ENCODE peak calls at places on chromosomes 11 and 22, in nine cellular contexts. G is AG04449; I is stomach; N is PC-3; T is uterus; C is CD4-positive, alpha-beta T cell; R is heart left ventricle; M is HFFc6; S is lower leg skin. Q is an unnamed sample.

GRCh38 chr11:34757026-34757451 is 136.1 kb downstream of the EHF start:
- DNase-seq in C (no peak), I (no peak), R (no peak), S (no peak), N (peak; percentile 98), G (no peak), M (no peak), T (no peak), Q (no peak)

GRCh38 chr22:39915295-39915726 is 14.4 kb downstream of the GRAP2 start:
- DNase-seq in C (no peak), S (no peak), G (no peak), N (no peak), T (no peak), M (no peak), R (no peak), I (no peak), Q (no peak)

GRCh38 chr11:20113147-20113435 is 47.2 kb downstream of the DBX1 start:
- DNase-seq in C (no peak), N (no peak), I (no peak), G (no peak), T (no peak), M (no peak), S (no peak), R (no peak), Q (no peak)

GRCh38 chr11:2760196-2760871 is 60.5 kb upstream of the KCNQ1OT1 start:
- DNase-seq in M (no peak), T (no peak), S (peak; percentile 76), G (no peak), N (no peak), C (no peak), I (peak; percentile 23), R (no peak), Q (no peak)

GRCh38 chr22:35628732-35629131 is 11.6 kb upstream of the MB start:
- DNase-seq in S (no peak), G (no peak), C (no peak), I (no peak), T (no peak), N (no peak), R (no peak), M (no peak), Q (peak; percentile 12)

GRCh38 chr11:15507592-15507991 is 392.9 kb downstream of the INSC start:
- DNase-seq in N (no peak), C (no peak), T (no peak), G (no peak), M (no peak), R (no peak), S (no peak), I (peak; percentile 49), Q (no peak)

GRCh38 chr11:35617687-35618496 is at the start of gene FJX1:
- DNase-seq in G (no peak), R (peak; percentile 69), S (peak; percentile 86), C (no peak), T (peak; percentile 69), N (peak; percentile 86), I (no peak), M (peak; percentile 93), Q (no peak)

GRCh38 chr11:86548278-86548917 is 124.0 kb downstream of the ME3 start:
- DNase-seq in G (no peak), C (no peak), M (peak; percentile 28), T (no peak), R (no peak), I (no peak), N (no peak), S (no peak), Q (no peak)

GRCh38 chr11:70432065-70432464 is 33.7 kb downstream of the CTTN start:
- DNase-seq in T (no peak), N (no peak), R (no peak), G (no peak), S (no peak), M (no peak), I (no peak), C (no peak), Q (no peak)

GRCh38 chr11:114942207-114942606 is 263.9 kb downstream of the NXPE2 start:
- DNase-seq in M (no peak), S (no peak), G (no peak), C (no peak), R (no peak), I (no peak), T (no peak), N (no peak), Q (no peak)

GRCh38 chr11:126162286-126163030 is 49.0 kb downstream of the RPUSD4 start:
- DNase-seq in R (no peak), T (no peak), G (no peak), I (no peak), M (no peak), N (no peak), C (no peak), S (no peak), Q (no peak)

GRCh38 chr22:49810363-49811013 is 17.2 kb downstream of the BRD1 start:
- DNase-seq in C (no peak), M (no peak), N (no peak), T (no peak), R (no peak), S (no peak), I (no peak), G (no peak), Q (no peak)

GRCh38 chr22:42881982-42882656 is 25.0 kb upstream of the ARFGAP3 start:
- DNase-seq in S (no peak), I (peak; percentile 69), M (no peak), R (no peak), C (no peak), G (no peak), T (no peak), N (no peak), Q (no peak)

GRCh38 chr11:32259641-32260081 is 168.8 kb downstream of the RCN1 start:
- DNase-seq in S (no peak), N (peak; percentile 32), G (no peak), R (no peak), T (no peak), I (no peak), M (no peak), C (no peak), Q (no peak)

GRCh38 chr11:124889692-124890091 is 8.0 kb downstream of the ROBO4 start:
- DNase-seq in M (no peak), C (no peak), N (no peak), I (no peak), S (peak; percentile 57), G (no peak), R (no peak), T (no peak), Q (no peak)

GRCh38 chr11:29518389-29519174 is 498.2 kb downstream of the KCNA4 start:
- DNase-seq in R (no peak), S (no peak), C (no peak), M (no peak), G (no peak), T (no peak), I (no peak), N (no peak), Q (no peak)
- TF ChIP-seq CTCF in R (no peak), S (no peak), C (no peak), M (no peak), G (no peak), T (no peak), I (no peak), N (no peak), Q (peak; percentile 16)

GRCh38 chr11:69394234-69394891 is 87.1 kb upstream of the LINC01488 start:
- DNase-seq in N (no peak), C (no peak), M (no peak), S (no peak), R (peak; percentile 41), T (no peak), I (no peak), G (no peak), Q (peak; percentile 41)

GRCh38 chr11:69396051-69396947 is 85.2 kb upstream of the LINC01488 start:
- DNase-seq in G (no peak), R (no peak), S (no peak), N (no peak), C (no peak), M (no peak), T (no peak), I (no peak), Q (no peak)

GRCh38 chr11:69393178-69393832 is 88.2 kb upstream of the LINC01488 start:
- DNase-seq in M (no peak), T (no peak), G (no peak), N (no peak), S (no peak), I (no peak), R (no peak), C (no peak), Q (peak; percentile 38)

GRCh38 chr11:69393865-69394233 is 87.6 kb upstream of the LINC01488 start:
- DNase-seq in C (no peak), I (no peak), G (no peak), S (no peak), T (no peak), N (no peak), M (no peak), R (no peak), Q (peak; percentile 25)

GRCh38 chr11:69394902-69395690 is 86.4 kb upstream of the LINC01488 start:
- DNase-seq in S (no peak), N (no peak), R (no peak), I (no peak), T (no peak), G (no peak), M (no peak), C (no peak), Q (peak; percentile 14)
- TF ChIP-seq CTCF in S (no peak), N (no peak), R (no peak), I (no peak), T (no peak), G (no peak), M (no peak), C (no peak), Q (no peak)

DNA sequence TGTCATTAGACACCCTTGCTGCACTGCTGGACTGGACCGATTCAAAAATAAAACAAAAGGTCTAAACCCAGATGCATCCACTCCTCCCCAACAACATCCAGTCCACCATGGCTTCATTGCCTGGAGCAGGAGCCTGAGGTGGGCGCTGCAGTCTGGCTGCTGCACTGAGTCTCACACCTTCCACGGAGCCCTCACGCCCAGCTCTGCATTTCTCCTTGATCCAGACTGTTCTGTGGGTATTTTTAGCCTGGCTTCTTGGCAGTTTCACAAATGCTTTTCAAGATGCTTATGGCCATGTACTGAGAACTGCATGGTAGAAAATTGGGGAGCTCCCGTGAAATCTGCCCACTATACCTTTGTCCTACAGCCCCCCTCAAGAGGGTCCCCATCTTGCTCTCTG is 53.3 kb upstream of the JAM3 start:
- DNase-seq in N (no peak), T (no peak), R (peak; percentile 40), C (no peak), G (no peak), I (no peak), M (no peak), S (no peak), Q (no peak)
- TF ChIP-seq CTCF in N (no peak), T (no peak), R (no peak), C (no peak), G (no peak), I (no peak), M (no peak), S (no peak), Q (no peak)

DNA sequence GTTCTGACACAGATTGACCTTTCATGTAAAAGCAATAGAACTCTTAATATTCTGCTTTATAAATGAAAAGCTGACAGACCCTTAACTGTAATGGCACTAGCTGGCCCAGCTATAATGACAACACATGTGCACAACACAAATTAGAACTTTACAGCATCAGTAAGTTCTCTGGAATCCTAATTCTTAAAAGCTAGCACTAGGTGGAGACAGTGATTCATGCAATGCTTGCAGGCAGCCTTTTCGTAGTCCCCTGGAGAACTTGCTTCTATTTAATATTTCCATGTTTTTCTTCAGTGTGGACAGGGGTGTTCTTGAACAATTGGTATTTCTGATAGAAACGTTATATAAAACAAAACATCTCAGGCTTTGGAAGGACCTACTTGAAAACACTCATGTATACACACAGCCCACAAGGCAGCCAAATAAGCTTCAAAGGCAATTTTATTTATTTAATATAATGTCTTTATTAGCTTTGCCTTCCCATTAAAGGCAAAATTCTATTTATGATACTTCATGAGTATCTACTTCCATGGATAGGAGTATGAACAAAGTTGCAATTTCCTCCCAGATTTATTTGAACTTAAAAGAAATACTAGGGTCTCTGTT is 374.3 kb upstream of the MPPED2 start:
- DNase-seq in T (no peak), R (no peak), C (no peak), S (no peak), M (peak; percentile 8), I (no peak), N (peak; percentile 42), G (peak; percentile 5), Q (no peak)
- TF ChIP-seq CTCF in T (no peak), R (peak; percentile 56), C (no peak), S (no peak), M (peak; percentile 47), I (no peak), N (peak; percentile 68), G (no peak), Q (no peak)

Q was measured in CD14-positive monocyte.